ENCODE peak calls at places on chromosomes 6 and 20, in seven cellular contexts. I is fibroblast of pulmonary artery, D is substantia nigra, Z is lower leg skin, U is C1 segment of cervical spinal cord, V is SHP77 treated with DMSO at 0.1 percent for 48 hours, N is NCI-H69. W is an unnamed sample.
A peak's percentile ranks its signal among the peaks of the same experiment; 100 is the strongest.

GRCh38 chr6:44131880-44132279 is 4.5 kb downstream of the TMEM63B start:
- DNase-seq in I (no peak), D (no peak), Z (no peak), U (no peak), V (no peak), N (peak; percentile 87), W (no peak)

GRCh38 chr20:44644384-44645131 is 6.9 kb downstream of the ADA start:
- DNase-seq in I (no peak), D (no peak), Z (no peak), U (no peak), V (no peak), N (no peak), W (peak; percentile 17)

GRCh38 chr6:6843057-6843627 is 254.6 kb downstream of the LY86 start:
- DNase-seq in I (peak; percentile 59), D (no peak), Z (no peak), U (no peak), V (no peak), N (no peak), W (peak; percentile 80)

GRCh38 chr6:105993769-105994521 is 92.2 kb upstream of the PRDM1 start:
- DNase-seq in I (peak; percentile 21), D (no peak), Z (peak; percentile 87), U (peak; percentile 31), V (no peak), N (no peak), W (peak; percentile 82)

GRCh38 chr20:37376324-37376723 is 30.4 kb downstream of the SRC start:
- DNase-seq in I (no peak), D (no peak), Z (no peak), U (no peak), V (no peak), N (no peak), W (no peak)

GRCh38 chr20:55269913-55270312 is 735.4 kb downstream of the CBLN4 start:
- DNase-seq in I (no peak), D (no peak), Z (no peak), U (no peak), V (no peak), N (no peak), W (no peak)

GRCh38 chr6:30740993-30741784 is 1.3 kb downstream of the FLOT1 start:
- DNase-seq in I (peak; percentile 55), D (no peak), Z (no peak), U (no peak), V (no peak), N (no peak), W (peak; percentile 69)

GRCh38 chr20:18692453-18692852 is 104.6 kb downstream of the DTD1 start:
- DNase-seq in I (no peak), D (no peak), Z (no peak), U (no peak), V (no peak), N (peak; percentile 88), W (no peak)

GRCh38 chr20:34076952-34077351 is 35.1 kb downstream of the EIF2S2 start:
- DNase-seq in I (no peak), D (no peak), Z (no peak), U (no peak), V (no peak), N (no peak), W (no peak)

GRCh38 chr20:5675103-5676091 is 74.8 kb upstream of the SHLD1 start:
- DNase-seq in I (peak; percentile 55), D (no peak), Z (no peak), U (no peak), V (no peak), N (no peak), W (no peak)

GRCh38 chr20:6994452-6994851 is 227.0 kb downstream of the BMP2 start:
- DNase-seq in I (peak; percentile 60), D (no peak), Z (no peak), U (no peak), V (no peak), N (no peak), W (peak; percentile 13)

GRCh38 chr6:137975058-137975940 is 108.2 kb downstream of the TNFAIP3 start:
- DNase-seq in I (peak; percentile 62), D (no peak), Z (no peak), U (no peak), V (no peak), N (no peak), W (peak; percentile 19)

GRCh38 chr6:158667360-158667981 is 17.6 kb downstream of the SYTL3 start:
- DNase-seq in I (no peak), D (no peak), Z (peak; percentile 45), U (no peak), V (no peak), N (no peak), W (no peak)

GRCh38 chr20:63441777-63442493 is 30.5 kb downstream of the KCNQ2 start:
- DNase-seq in I (peak; percentile 33), D (peak; percentile 2), Z (no peak), U (no peak), V (no peak), N (peak; percentile 60), W (no peak)

GRCh38 chr6:13729891-13730290 is 18.3 kb upstream of the RANBP9 start:
- DNase-seq in I (peak; percentile 51), D (no peak), Z (no peak), U (no peak), V (no peak), N (no peak), W (peak; percentile 15)

GRCh38 chr20:47502271-47502730 is 614 bp downstream of the NCOA3 start:
- DNase-seq in I (peak; percentile 11), D (peak; percentile 52), Z (peak; percentile 88), U (peak; percentile 65), V (no peak), N (peak; percentile 38), W (peak; percentile 40)

GRCh38 chr6:80742481-80742880 is 636.0 kb downstream of the BCKDHB start:
- DNase-seq in I (peak; percentile 63), D (no peak), Z (no peak), U (no peak), V (peak; percentile 3), N (peak; percentile 78), W (peak; percentile 57)

GRCh38 chr6:163964778-163965177 is 550.3 kb downstream of the QKI start:
- DNase-seq in I (no peak), D (no peak), Z (no peak), U (no peak), V (no peak), N (peak; percentile 19), W (no peak)

GRCh38 chr20:12965880-12966270 is 42.9 kb upstream of the SPTLC3 start:
- DNase-seq in I (no peak), D (no peak), Z (no peak), U (no peak), V (no peak), N (no peak), W (no peak)

GRCh38 chr20:57392512-57393271 is 1.5 kb downstream of the RBM38 start:
- DNase-seq in I (no peak), D (peak; percentile 58), Z (no peak), U (peak; percentile 63), V (no peak), N (no peak), W (no peak)

GRCh38 chr20:62523473-62524203 is 47.8 kb upstream of the GATA5 start:
- DNase-seq in I (no peak), D (no peak), Z (no peak), U (no peak), V (no peak), N (no peak), W (no peak)

GRCh38 chr6:148761532-148761951 is 14.7 kb downstream of the UST start:
- DNase-seq in I (peak; percentile 20), D (no peak), Z (no peak), U (peak; percentile 22), V (no peak), N (no peak), W (no peak)

GRCh38 chr6:36998723-36999466 is 6.6 kb upstream of the FGD2 start:
- DNase-seq in I (no peak), D (peak; percentile 53), Z (no peak), U (peak; percentile 69), V (peak; percentile 50), N (peak; percentile 88), W (no peak)

GRCh38 chr20:37446286-37447032 is 74.6 kb upstream of the NNAT start:
- DNase-seq in I (no peak), D (no peak), Z (no peak), U (no peak), V (no peak), N (no peak), W (no peak)

GRCh38 chr20:50848846-50849673 is 54.2 kb downstream of the BCAS4 start:
- DNase-seq in I (no peak), D (no peak), Z (no peak), U (no peak), V (no peak), N (peak; percentile 34), W (no peak)

GRCh38 chr6:154367839-154368695 is 11.5 kb upstream of the IPCEF1 start:
- DNase-seq in I (no peak), D (no peak), Z (no peak), U (no peak), V (no peak), N (no peak), W (no peak)

GRCh38 chr6:157184202-157185015 is 138.9 kb downstream of the TMEM242 start:
- DNase-seq in I (peak; percentile 67), D (peak; percentile 20), Z (peak; percentile 94), U (peak; percentile 68), V (no peak), N (peak; percentile 61), W (peak; percentile 62)

GRCh38 chr6:114989279-114989964 is 646.6 kb upstream of the HS3ST5 start:
- DNase-seq in I (no peak), D (no peak), Z (no peak), U (no peak), V (no peak), N (no peak), W (no peak)

GRCh38 chr20:4225778-4226177 is 210.4 kb upstream of the RNF24 start:
- DNase-seq in I (peak; percentile 90), D (no peak), Z (no peak), U (no peak), V (no peak), N (no peak), W (peak; percentile 97)

GRCh38 chr6:100664274-100665040 is 199.7 kb upstream of the SIM1 start:
- DNase-seq in I (peak; percentile 62), D (no peak), Z (no peak), U (no peak), V (peak; percentile 3), N (peak; percentile 65), W (peak; percentile 49)